ENCODE peak calls at places on chromosomes 12 and 14, in six cellular contexts. G is PC-3, M is mucosa of descending colon, V is Karpas-422, Q is fibroblast of lung, Z is psoas muscle. J is an unnamed sample.

GRCh38 chr12:102067574-102068258 is 5.9 kb upstream of the WASHC3 start:
- DNase-seq in G (no peak), M (no peak), V (no peak), Q (no peak), Z (no peak), J (peak; percentile 51)

GRCh38 chr14:91169951-91170350 is 56.1 kb downstream of the DGLUCY start:
- DNase-seq in G (no peak), M (no peak), V (no peak), Q (no peak), Z (no peak), J (no peak)

GRCh38 chr12:101231626-101232025 is 21.6 kb upstream of the SLC5A8 start:
- DNase-seq in G (no peak), M (no peak), V (no peak), Q (no peak), Z (no peak), J (no peak)

GRCh38 chr12:26524862-26525465 is 308.0 kb downstream of the ITPR2 start:
- DNase-seq in G (peak; percentile 73), M (no peak), V (peak; percentile 76), Q (peak; percentile 42), Z (no peak), J (peak; percentile 67)

GRCh38 chr14:24389266-24389855 is 9.4 kb upstream of the NYNRIN start:
- DNase-seq in G (peak; percentile 32), M (no peak), V (no peak), Q (peak; percentile 63), Z (no peak), J (peak; percentile 78)

GRCh38 chr12:12901158-12901791 is 9.9 kb downstream of the GPRC5A start:
- DNase-seq in G (peak; percentile 80), M (no peak), V (no peak), Q (peak; percentile 91), Z (peak; percentile 41), J (peak; percentile 91)

GRCh38 chr12:124520896-124521295 is 46.5 kb downstream of the NCOR2 start:
- DNase-seq in G (no peak), M (no peak), V (no peak), Q (no peak), Z (no peak), J (no peak)

GRCh38 chr12:2053675-2054070 is 886 bp downstream of the CACNA1C start:
- DNase-seq in G (no peak), M (no peak), V (no peak), Q (peak; percentile 36), Z (peak; percentile 41), J (no peak)

GRCh38 chr12:63889236-63889635 is 44.7 kb downstream of the SRGAP1 start:
- DNase-seq in G (no peak), M (no peak), V (no peak), Q (peak; percentile 72), Z (no peak), J (peak; percentile 55)

DNA sequence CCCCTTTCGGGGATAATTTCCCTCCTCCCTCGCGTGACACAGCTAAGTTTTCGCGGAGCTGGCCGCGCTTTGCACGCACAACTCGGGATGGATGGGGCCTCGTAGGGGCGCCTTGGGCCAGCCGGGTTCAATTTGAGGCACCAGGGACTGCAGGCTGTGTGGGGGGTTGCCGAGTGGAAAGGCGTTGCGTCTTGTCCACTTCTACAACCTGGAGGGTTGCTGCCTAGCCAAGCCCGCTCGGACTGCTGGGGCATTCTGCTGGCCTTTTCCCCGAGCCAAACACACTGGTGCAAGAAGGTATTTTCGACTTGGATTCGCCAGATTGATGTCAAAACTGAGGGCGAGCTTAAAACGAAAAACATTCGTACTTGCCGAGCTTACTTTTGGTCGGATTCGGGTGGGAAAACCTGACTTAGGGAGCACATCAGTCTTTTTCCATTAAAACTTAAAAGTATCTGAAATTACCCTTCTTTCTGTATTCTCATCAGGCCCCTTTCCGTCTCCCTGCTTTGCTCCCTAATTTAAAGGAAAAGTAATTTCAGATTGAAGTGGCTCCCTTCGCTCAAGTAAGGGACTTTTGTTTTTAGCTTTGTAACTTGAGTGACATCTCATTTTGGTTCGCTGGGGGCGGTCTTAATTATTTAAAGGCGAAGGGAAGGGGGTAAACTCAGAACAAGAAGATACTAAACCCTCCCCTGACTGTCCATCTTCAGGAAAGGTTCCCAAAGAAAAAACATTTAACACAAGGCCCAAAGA is 14.3 kb downstream of the TBX3 start:
- DNase-seq in G (peak; percentile 81), M (no peak), V (no peak), Q (peak; percentile 87), Z (peak; percentile 38), J (peak; percentile 95)
- H3K4me3 ChIP-seq in G (peak overlapping the region; percentile 94), M (no peak overlapping the region), V (no peak overlapping the region), Q (peak overlapping the region; percentile 75), Z (peak overlapping the region; percentile 62), J (peak overlapping the region; percentile 62)

GRCh38 chr14:69768873-69769272 is 1.9 kb downstream of the SRSF5 start:
- DNase-seq in G (peak; percentile 43), M (no peak), V (no peak), Q (no peak), Z (no peak), J (no peak)
- H3K4me3 ChIP-seq in G (peak overlapping the region; percentile 89), M (no peak overlapping the region), V (peak overlapping the region; percentile 93), Q (peak overlapping the region; percentile 93), Z (peak overlapping the region; percentile 97), J (peak overlapping the region; percentile 97)

GRCh38 chr14:103607039-103607668 is 21.9 kb upstream of the KLC1 start:
- DNase-seq in G (peak; percentile 66), M (peak; percentile 77), V (no peak), Q (peak; percentile 96), Z (peak; percentile 72), J (peak; percentile 85)

GRCh38 chr14:103611215-103611614 is 17.8 kb upstream of the KLC1 start:
- DNase-seq in G (no peak), M (no peak), V (no peak), Q (no peak), Z (no peak), J (no peak)

GRCh38 chr14:103613517-103613916 is 15.5 kb upstream of the KLC1 start:
- DNase-seq in G (no peak), M (no peak), V (peak; percentile 69), Q (peak; percentile 39), Z (no peak), J (peak; percentile 43)

GRCh38 chr14:103604620-103605019 is 24.4 kb upstream of the KLC1 start:
- DNase-seq in G (no peak), M (no peak), V (no peak), Q (no peak), Z (no peak), J (no peak)

GRCh38 chr14:103607822-103608221 is 21.2 kb upstream of the KLC1 start:
- DNase-seq in G (no peak), M (no peak), V (no peak), Q (no peak), Z (no peak), J (no peak)
- H3K4me3 ChIP-seq in G (no peak overlapping the region), M (no peak overlapping the region), V (no peak overlapping the region), Q (no peak overlapping the region), Z (peak overlapping the region; percentile 56), J (no peak overlapping the region)

GRCh38 chr12:66199141-66199540 is 10.1 kb downstream of the IRAK3 start:
- DNase-seq in G (no peak), M (no peak), V (no peak), Q (no peak), Z (no peak), J (no peak)

GRCh38 chr12:66195242-66195641 is 6.2 kb downstream of the IRAK3 start:
- DNase-seq in G (no peak), M (no peak), V (no peak), Q (no peak), Z (no peak), J (no peak)

GRCh38 chr12:66196806-66197205 is 7.8 kb downstream of the IRAK3 start:
- DNase-seq in G (no peak), M (no peak), V (peak; percentile 46), Q (no peak), Z (no peak), J (peak; percentile 4)

GRCh38 chr12:66200110-66200509 is 11.1 kb downstream of the IRAK3 start:
- DNase-seq in G (no peak), M (no peak), V (peak; percentile 23), Q (no peak), Z (no peak), J (no peak)

GRCh38 chr12:66197413-66198055 is 8.5 kb downstream of the IRAK3 start:
- DNase-seq in G (no peak), M (no peak), V (no peak), Q (peak; percentile 19), Z (no peak), J (peak; percentile 51)
- H3K4me3 ChIP-seq in G (no peak overlapping the region), M (no peak overlapping the region), V (no peak overlapping the region), Q (no peak overlapping the region), Z (no peak overlapping the region), J (no peak overlapping the region)

GRCh38 chr14:74941676-74942097 is 13.7 kb downstream of the PGF start:
- DNase-seq in G (no peak), M (peak; percentile 75), V (peak; percentile 99), Q (peak; percentile 40), Z (peak; percentile 70), J (peak; percentile 85)
- H3K4me3 ChIP-seq in G (no peak overlapping the region), M (no peak overlapping the region), V (peak overlapping the region; percentile 68), Q (no peak overlapping the region), Z (no peak overlapping the region), J (no peak overlapping the region)

GRCh38 chr12:54981796-54982195 is 2.8 kb downstream of the TESPA1 start:
- DNase-seq in G (no peak), M (no peak), V (no peak), Q (no peak), Z (no peak), J (no peak)

GRCh38 chr12:54987611-54988231 is 3.2 kb upstream of the TESPA1 start:
- DNase-seq in G (no peak), M (no peak), V (no peak), Q (no peak), Z (no peak), J (no peak)

GRCh38 chr12:54983536-54984102 is 943 bp downstream of the TESPA1 start:
- DNase-seq in G (no peak), M (no peak), V (peak; percentile 42), Q (no peak), Z (no peak), J (no peak)

GRCh38 chr12:54988402-54989054 is 4.0 kb upstream of the TESPA1 start:
- DNase-seq in G (peak; percentile 26), M (peak; percentile 69), V (peak; percentile 78), Q (peak; percentile 48), Z (peak; percentile 69), J (peak; percentile 47)

GRCh38 chr12:54984602-54985376 is at the start of gene TESPA1:
- DNase-seq in G (no peak), M (peak; percentile 88), V (peak; percentile 95), Q (no peak), Z (peak; percentile 25), J (no peak)
- H3K4me3 ChIP-seq in G (no peak within 1 kb of the TSS), M (no peak within 1 kb of the TSS), V (peak within 1 kb of the TSS; percentile 73), Q (no peak within 1 kb of the TSS), Z (no peak within 1 kb of the TSS), J (no peak within 1 kb of the TSS)